ENCODE peak calls at places on chromosomes 1 and 21, in nine cellular contexts. Q, A, G, K, D, V, M, I and H are unnamed samples. For H3K9me3, the result is how much of the 10 kb centered on the place peaks cover.

GRCh38 chr1:202802998-202803932 is 5.0 kb downstream of the KDM5B start:
- DNase-seq in Q (no peak), K (peak), D (no peak), G (no peak), I (no peak), V (peak), M (no peak), A (peak), H (no peak)

GRCh38 chr1:159091547-159092397 is 15.2 kb upstream of the AIM2 start:
- DNase-seq in D (no peak), V (peak), A (peak), M (no peak), Q (no peak), I (no peak), G (no peak), K (no peak), H (no peak)

GRCh38 chr21:36184561-36184960 is 27.9 kb downstream of the DOP1B start:
- DNase-seq in A (no peak), G (no peak), K (no peak), Q (no peak), D (no peak), I (no peak), M (no peak), V (no peak), H (no peak)

GRCh38 chr1:45038661-45039364 is 26.8 kb downstream of the UROD start:
- DNase-seq in Q (no peak), I (no peak), K (no peak), D (no peak), G (no peak), A (no peak), V (no peak), M (no peak), H (no peak)

GRCh38 chr1:27773732-27774445 is 870 bp downstream of the STX12 start:
- DNase-seq in M (no peak), A (peak), D (no peak), V (peak), K (no peak), I (no peak), G (no peak), Q (no peak), H (no peak)

GRCh38 chr1:59703226-59703917 is 111.4 kb upstream of the HOOK1 start:
- DNase-seq in Q (no peak), M (no peak), A (peak), V (peak), G (no peak), I (peak), D (no peak), K (no peak), H (no peak)

GRCh38 chr1:222171005-222171404 is 376.9 kb downstream of the HHIPL2 start:
- DNase-seq in Q (no peak), V (peak), M (no peak), D (no peak), A (peak), G (peak), K (peak), I (no peak), H (no peak)

GRCh38 chr1:19769211-19769932 is 30.3 kb downstream of the TMCO4 start:
- DNase-seq in I (no peak), K (no peak), M (no peak), G (no peak), V (no peak), D (no peak), Q (no peak), A (no peak), H (no peak)

GRCh38 chr1:46549697-46550681 is 1.5 kb downstream of the KNCN start:
- DNase-seq in A (peak), K (no peak), D (no peak), M (no peak), G (peak), Q (no peak), I (no peak), V (peak), H (peak)

GRCh38 chr1:176602388-176603004 is 139.5 kb downstream of the PAPPA2 start:
- DNase-seq in D (no peak), V (no peak), Q (no peak), G (no peak), M (no peak), I (no peak), K (no peak), A (no peak), H (no peak)

GRCh38 chr1:36257375-36257767 is 33.1 kb downstream of the THRAP3 start:
- DNase-seq in M (no peak), A (peak), I (no peak), D (no peak), Q (no peak), V (no peak), K (no peak), G (no peak), H (no peak)

GRCh38 chr1:195754874-195755273 is 853.4 kb downstream of the KCNT2 start:
- DNase-seq in I (no peak), A (peak), D (no peak), M (no peak), V (peak), K (no peak), Q (no peak), G (no peak), H (no peak)

GRCh38 chr1:192983349-192983980 is 75.7 kb downstream of the UCHL5 start:
- DNase-seq in I (no peak), V (no peak), D (no peak), G (no peak), K (no peak), M (no peak), A (no peak), Q (no peak), H (no peak)

GRCh38 chr1:180816132-180816531 is 96.6 kb upstream of the KIAA1614 start:
- DNase-seq in G (peak), K (no peak), V (no peak), M (no peak), D (no peak), Q (no peak), A (no peak), I (no peak), H (no peak)

GRCh38 chr21:46188226-46189212 is 4.3 kb upstream of the SPATC1L start:
- DNase-seq in Q (no peak), I (peak), D (peak), K (peak), G (no peak), V (peak), M (peak), A (peak), H (no peak)

GRCh38 chr1:211132681-211133392 is 1.1 kb downstream of the KCNH1 start:
- DNase-seq in M (no peak), V (no peak), G (peak), A (no peak), D (no peak), K (no peak), I (no peak), Q (no peak), H (no peak)

GRCh38 chr1:87089823-87090222 is 175.4 kb downstream of the HS2ST1 start:
- DNase-seq in K (no peak), A (no peak), G (peak), I (no peak), V (no peak), D (no peak), Q (no peak), M (no peak), H (no peak)

GRCh38 chr1:18299441-18300338 is 181.0 kb upstream of the KLHDC7A start:
- DNase-seq in D (no peak), M (no peak), Q (no peak), I (no peak), V (no peak), K (peak), A (peak), G (peak), H (no peak)

GRCh38 chr1:212285685-212286436 is 651 bp downstream of the PPP2R5A start:
- DNase-seq in G (peak), Q (no peak), V (peak), M (peak), I (peak), A (peak), D (peak), K (peak), H (peak)

GRCh38 chr1:220692436-220693228 is 2.5 kb downstream of the C1orf115 start:
- DNase-seq in A (peak), V (peak), M (no peak), Q (no peak), K (no peak), I (no peak), G (no peak), D (no peak), H (no peak)

GRCh38 chr1:100734716-100735115 is 15.2 kb downstream of the VCAM1 start:
- DNase-seq in K (no peak), I (no peak), M (no peak), D (no peak), V (peak), A (peak), G (no peak), Q (no peak), H (no peak)

GRCh38 chr1:224828691-224829090 is 100.8 kb upstream of the DNAH14 start:
- DNase-seq in G (no peak), K (no peak), Q (no peak), D (no peak), M (no peak), A (peak), I (no peak), V (peak), H (no peak)

GRCh38 chr1:192579319-192579738 is 3.8 kb downstream of the RGS1 start:
- DNase-seq in D (no peak), K (no peak), A (peak), I (no peak), Q (no peak), G (peak), M (no peak), V (peak), H (no peak)

GRCh38 chr1:18360251-18360650 is 120.5 kb upstream of the KLHDC7A start:
- DNase-seq in Q (no peak), I (no peak), A (no peak), K (no peak), M (no peak), G (no peak), V (no peak), D (no peak), H (no peak)

GRCh38 chr1:178485467-178486098 is 11.2 kb downstream of the CLEC20A start:
- DNase-seq in A (peak), G (no peak), M (no peak), D (no peak), K (no peak), V (no peak), I (no peak), Q (no peak), H (no peak)

GRCh38 chr1:228508253-228508652 is 21.1 kb downstream of the RNF187 start:
- DNase-seq in D (no peak), I (no peak), G (no peak), K (no peak), M (no peak), A (no peak), Q (no peak), V (no peak), H (no peak)

GRCh38 chr1:39269791-39270342 is 65.4 kb downstream of the MACF1 start:
- DNase-seq in I (peak), Q (no peak), D (no peak), G (peak), K (peak), V (peak), M (no peak), A (peak), H (no peak)

GRCh38 chr1:108016451-108016920 is 51.5 kb upstream of the VAV3 start:
- DNase-seq in Q (no peak), K (no peak), D (no peak), G (no peak), M (no peak), A (peak), V (peak), I (no peak), H (no peak)

GRCh38 chr1:1290238-1290731 is 10.0 kb downstream of the SCNN1D start:
- DNase-seq in K (peak), M (peak), Q (no peak), D (peak), V (peak), I (peak), G (peak), A (peak), H (peak)

GRCh38 chr1:209325492-209325891 is 258.0 kb upstream of the CAMK1G start:
- DNase-seq in Q (no peak), G (no peak), V (no peak), K (no peak), M (no peak), A (no peak), I (no peak), D (no peak), H (no peak)

GRCh38 chr1:10252508-10252907 is 42.1 kb downstream of the KIF1B start:
- DNase-seq in Q (no peak), I (no peak), G (no peak), V (peak), K (no peak), A (peak), M (no peak), D (no peak), H (no peak)

GRCh38 chr1:21317690-21318043 is 27.4 kb upstream of the ECE1 start:
- DNase-seq in I (no peak), D (no peak), V (no peak), A (no peak), K (no peak), G (no peak), M (no peak), Q (no peak), H (no peak)

GRCh38 chr1:100361249-100362089 is 9.2 kb downstream of the CDC14A start:
- DNase-seq in M (no peak), G (peak), D (no peak), Q (no peak), K (no peak), V (no peak), I (no peak), A (no peak), H (no peak)

GRCh38 chr21:14753466-14754258 is 207.5 kb upstream of the SAMSN1 start:
- DNase-seq in K (no peak), V (no peak), M (no peak), D (no peak), Q (no peak), I (no peak), A (no peak), G (no peak), H (no peak)

GRCh38 chr1:50591598-50591997 is 168.4 kb upstream of the DMRTA2 start:
- DNase-seq in G (no peak), M (no peak), Q (no peak), I (no peak), A (peak), V (no peak), K (no peak), D (no peak), H (no peak)

GRCh38 chr1:35894183-35894582 is 11.2 kb downstream of the AGO1 start:
- DNase-seq in Q (no peak), V (peak), A (no peak), D (no peak), G (no peak), K (no peak), I (no peak), M (no peak), H (no peak)

GRCh38 chr1:4734791-4735190 is 80.4 kb downstream of the AJAP1 start:
- DNase-seq in A (no peak), I (no peak), K (peak), G (no peak), V (no peak), Q (no peak), D (no peak), M (no peak), H (no peak)

GRCh38 chr1:115669002-115669673 is 27.4 kb downstream of the VANGL1 start:
- DNase-seq in K (no peak), Q (no peak), V (peak), D (no peak), M (no peak), I (no peak), A (peak), G (no peak), H (no peak)

DNA sequence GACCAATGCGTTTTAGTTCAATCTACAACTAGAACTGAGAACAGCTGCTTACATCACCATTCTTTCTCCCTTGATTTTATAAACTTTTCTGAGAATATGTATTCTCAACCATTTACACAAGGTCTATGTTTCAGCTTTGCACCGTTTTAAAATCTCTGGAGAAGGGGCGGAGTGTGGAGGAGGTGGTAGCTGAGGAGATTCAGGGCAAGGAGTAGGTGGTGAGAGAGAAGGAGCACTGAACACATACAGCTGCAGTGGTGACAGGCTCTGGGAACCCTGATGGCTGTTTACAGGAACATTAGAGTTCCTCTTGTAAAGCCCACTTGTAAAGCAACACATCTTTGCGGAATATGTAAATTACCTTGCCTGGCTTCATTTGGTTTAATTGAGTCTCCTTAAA is 89.6 kb downstream of the SMYD2 start:
- DNase-seq in V (no peak), A (no peak), G (no peak), M (no peak), Q (no peak), I (no peak), D (no peak), K (no peak), H (no peak)
- H3K9me3 ChIP-seq in V (under half), A (under half), G (under half), M (under half), Q (under half), I (under half), D (under half), K (under half), H (under half)

GRCh38 chr1:163768581-163768980 is 446.8 kb downstream of the NUF2 start:
- DNase-seq in Q (no peak), G (no peak), M (no peak), D (no peak), K (no peak), I (no peak), A (no peak), V (no peak), H (no peak)

GRCh38 chr1:163766537-163766936 is 444.8 kb downstream of the NUF2 start:
- DNase-seq in D (no peak), Q (no peak), M (no peak), A (no peak), K (no peak), I (no peak), G (no peak), V (no peak), H (no peak)

GRCh38 chr1:163774390-163774789 is 452.6 kb downstream of the NUF2 start:
- DNase-seq in I (peak), M (no peak), Q (no peak), G (no peak), V (no peak), K (no peak), D (no peak), A (no peak), H (no peak)

GRCh38 chr1:163772266-163772665 is 450.5 kb downstream of the NUF2 start:
- DNase-seq in M (no peak), K (no peak), Q (no peak), V (no peak), I (no peak), G (no peak), A (no peak), D (no peak), H (no peak)

GRCh38 chr1:163771637-163772036 is 449.9 kb downstream of the NUF2 start:
- DNase-seq in A (no peak), V (no peak), M (no peak), K (no peak), Q (no peak), I (no peak), G (no peak), D (no peak), H (no peak)
- H3K9me3 ChIP-seq in A (under half), V (under half), M (under half), K (under half), Q (under half), I (under half), G (under half), D (under half), H (under half)

GRCh38 chr1:30533141-30533540 is 190.2 kb downstream of the MATN1 start:
- DNase-seq in I (peak), K (no peak), M (no peak), D (no peak), A (no peak), Q (no peak), V (no peak), G (no peak), H (no peak)
- H3K9me3 ChIP-seq in I (under half), K (under half), M (under half), D (under half), A (under half), Q (under half), V (under half), G (under half), H (under half)

GRCh38 chr1:90989302-90989701 is 32.5 kb downstream of the ZNF644 start:
- DNase-seq in V (no peak), M (no peak), I (no peak), G (no peak), K (no peak), A (no peak), Q (no peak), D (no peak), H (no peak)
- H3K9me3 ChIP-seq in V (under half), M (under half), I (under half), G (under half), K (under half), A (under half), Q (under half), D (under half), H (under half)